ENCODE peak calls at places on chromosomes 5 and 9, in five cellular contexts. S, B, F, W and D are unnamed samples.

GRCh38 chr9:35791321-35791921 is at the start of gene NPR2:
- DNase-seq in S (peak; percentile 9), B (peak; percentile 30), F (no peak), W (peak; percentile 62), D (no peak)

GRCh38 chr5:5348135-5348534 is 74.3 kb upstream of the ICE1 start:
- DNase-seq in S (no peak), B (peak; percentile 17), F (no peak), W (no peak), D (no peak)

GRCh38 chr5:179243333-179243732 is 101.9 kb downstream of the ADAMTS2 start:
- DNase-seq in S (peak; percentile 76), B (no peak), F (no peak), W (no peak), D (no peak)

GRCh38 chr9:86405926-86406325 is 51.7 kb upstream of the TUT7 start:
- DNase-seq in S (peak; percentile 95), B (no peak), F (no peak), W (no peak), D (no peak)

GRCh38 chr9:11931109-11931508 is 762.1 kb upstream of the TYRP1 start:
- DNase-seq in S (no peak), B (no peak), F (no peak), W (no peak), D (no peak)

GRCh38 chr5:178338750-178339144 is 106.1 kb upstream of the PHYKPL start:
- DNase-seq in S (no peak), B (no peak), F (no peak), W (no peak), D (no peak)

GRCh38 chr5:7869474-7870136 is 657 bp downstream of the MTRR start:
- DNase-seq in S (no peak), B (peak; percentile 7), F (no peak), W (no peak), D (peak; percentile 22)

GRCh38 chr9:127796225-127796813 is 6.4 kb upstream of the FPGS start:
- DNase-seq in S (peak; percentile 38), B (no peak), F (no peak), W (no peak), D (no peak)

GRCh38 chr5:52693279-52693678 is 94.4 kb upstream of the ITGA1 start:
- DNase-seq in S (peak; percentile 45), B (peak; percentile 58), F (peak; percentile 11), W (peak; percentile 41), D (no peak)

GRCh38 chr9:6024035-6024554 is 8.7 kb upstream of the RANBP6 start:
- DNase-seq in S (no peak), B (no peak), F (no peak), W (no peak), D (peak; percentile 22)

GRCh38 chr5:158060216-158060615 is 201.3 kb upstream of the CLINT1 start:
- DNase-seq in S (no peak), B (no peak), F (no peak), W (no peak), D (no peak)

GRCh38 chr5:109533847-109534272 is 124.1 kb upstream of the PJA2 start:
- DNase-seq in S (no peak), B (no peak), F (no peak), W (no peak), D (no peak)

GRCh38 chr9:97906236-97906831 is 16.0 kb downstream of the TRMO start:
- DNase-seq in S (no peak), B (peak; percentile 37), F (no peak), W (peak; percentile 34), D (no peak)

GRCh38 chr5:16550316-16550952 is 66.4 kb downstream of the RETREG1 start:
- DNase-seq in S (peak; percentile 49), B (peak; percentile 28), F (no peak), W (peak; percentile 25), D (peak; percentile 90)

GRCh38 chr9:134663753-134664415 is 22.3 kb downstream of the COL5A1 start:
- DNase-seq in S (no peak), B (no peak), F (no peak), W (no peak), D (no peak)

GRCh38 chr9:136606687-136607333 is 55.9 kb upstream of the EGFL7 start:
- DNase-seq in S (no peak), B (no peak), F (no peak), W (no peak), D (no peak)

GRCh38 chr9:82231411-82231810 is 242.8 kb downstream of the SPATA31D1 start:
- DNase-seq in S (no peak), B (no peak), F (no peak), W (no peak), D (no peak)

GRCh38 chr5:150454492-150455229 is 5.1 kb upstream of the RPS14 start:
- DNase-seq in S (no peak), B (no peak), F (no peak), W (no peak), D (no peak)

GRCh38 chr5:97019435-97020117 is 83.7 kb downstream of the LNPEP start:
- DNase-seq in S (peak; percentile 34), B (no peak), F (no peak), W (no peak), D (no peak)

GRCh38 chr5:33297760-33298216 is 143.0 kb upstream of the TARS1 start:
- DNase-seq in S (no peak), B (no peak), F (no peak), W (no peak), D (no peak)

GRCh38 chr5:79256563-79256962 is 20.6 kb downstream of the JMY start:
- DNase-seq in S (no peak), B (no peak), F (no peak), W (no peak), D (no peak)

GRCh38 chr9:107989544-107989943 is 500.0 kb upstream of the KLF4 start:
- DNase-seq in S (peak; percentile 5), B (no peak), F (no peak), W (no peak), D (no peak)

GRCh38 chr5:158910782-158911692 is 188.7 kb downstream of the EBF1 start:
- DNase-seq in S (peak; percentile 18), B (no peak), F (no peak), W (no peak), D (no peak)

GRCh38 chr5:179731791-179732411 is 721 bp upstream of the MAML1 start:
- DNase-seq in S (peak; percentile 89), B (peak; percentile 11), F (no peak), W (peak; percentile 11), D (no peak)

GRCh38 chr5:147391781-147392180 is 118.1 kb downstream of the DPYSL3 start:
- DNase-seq in S (peak; percentile 84), B (no peak), F (no peak), W (no peak), D (no peak)

GRCh38 chr5:867300-867699 is 16.5 kb upstream of the ZDHHC11 start:
- DNase-seq in S (no peak), B (no peak), F (no peak), W (no peak), D (no peak)

GRCh38 chr9:10855847-10856246 is 243.0 kb upstream of the PTPRD start:
- DNase-seq in S (no peak), B (no peak), F (no peak), W (no peak), D (peak; percentile 51)

GRCh38 chr9:20394928-20395327 is 227.4 kb downstream of the MLLT3 start:
- DNase-seq in S (no peak), B (no peak), F (no peak), W (no peak), D (no peak)

GRCh38 chr5:171965740-171966139 is 40.7 kb downstream of the FBXW11 start:
- DNase-seq in S (no peak), B (no peak), F (no peak), W (no peak), D (no peak)

GRCh38 chr5:56011835-56012234 is 17.1 kb upstream of the IL6ST start:
- DNase-seq in S (peak; percentile 97), B (no peak), F (no peak), W (no peak), D (no peak)

GRCh38 chr9:97468658-97469448 is 32.6 kb upstream of the TMOD1 start:
- DNase-seq in S (peak; percentile 65), B (peak; percentile 85), F (no peak), W (peak; percentile 80), D (peak; percentile 22)

GRCh38 chr5:73188764-73189521 is 15.9 kb downstream of the TMEM174 start:
- DNase-seq in S (peak; percentile 66), B (no peak), F (no peak), W (no peak), D (no peak)

GRCh38 chr5:154478224-154478565 is at the start of gene HAND1:
- DNase-seq in S (no peak), B (peak; percentile 81), F (no peak), W (peak; percentile 77), D (peak; percentile 57)

GRCh38 chr5:80754900-80755299 is 100.1 kb upstream of the DHFR start:
- DNase-seq in S (peak; percentile 3), B (peak; percentile 15), F (no peak), W (no peak), D (peak; percentile 93)